ENCODE peak calls at places on chromosomes 12 and 14, in ten cellular contexts. One of them, this sample, is unnamed. For H3K9me3, the result is how much of the 10 kb centered on the place peaks cover.

GRCh38 chr14:98231210-98231609 is 1040.8 kb downstream of the BCL11B start:
- DNase-seq in psoas muscle: no peak
- DNase-seq in uterus: no peak
- DNase-seq in ovary: no peak
- DNase-seq in HCT116: no peak
- DNase-seq in spleen: no peak
- DNase-seq in GM12878: no peak
- DNase-seq in lower lobe of right lung: no peak
- DNase-seq in tibial artery: no peak
- DNase-seq in A549: no peak
- DNase-seq in this sample: no peak

GRCh38 chr14:76413106-76413961 is 37.4 kb downstream of the ESRRB start:
- DNase-seq in GM12878: no peak
- DNase-seq in A549: no peak
- DNase-seq in tibial artery: no peak
- DNase-seq in spleen: no peak
- DNase-seq in ovary: no peak
- DNase-seq in HCT116: no peak
- DNase-seq in uterus: no peak
- DNase-seq in lower lobe of right lung: no peak
- DNase-seq in psoas muscle: no peak
- DNase-seq in this sample: no peak

GRCh38 chr14:91220581-91221000 is 23.9 kb downstream of the GPR68 start:
- DNase-seq in GM12878: no peak
- DNase-seq in tibial artery: no peak
- DNase-seq in lower lobe of right lung: no peak
- DNase-seq in HCT116: no peak
- DNase-seq in A549: no peak
- DNase-seq in spleen: no peak
- DNase-seq in psoas muscle: no peak
- DNase-seq in ovary: no peak
- DNase-seq in uterus: no peak
- DNase-seq in this sample: no peak

GRCh38 chr12:11576104-11576503 is 73.4 kb upstream of the ETV6 start:
- DNase-seq in spleen: no peak
- DNase-seq in psoas muscle: no peak
- DNase-seq in uterus: no peak
- DNase-seq in GM12878: peak
- DNase-seq in ovary: no peak
- DNase-seq in A549: peak
- DNase-seq in lower lobe of right lung: no peak
- DNase-seq in tibial artery: no peak
- DNase-seq in HCT116: no peak
- DNase-seq in this sample: no peak

GRCh38 chr14:36940476-36940875 is 231.9 kb downstream of the SLC25A21 start:
- DNase-seq in HCT116: no peak
- DNase-seq in uterus: no peak
- DNase-seq in spleen: no peak
- DNase-seq in psoas muscle: no peak
- DNase-seq in GM12878: no peak
- DNase-seq in lower lobe of right lung: no peak
- DNase-seq in ovary: no peak
- DNase-seq in A549: no peak
- DNase-seq in tibial artery: no peak
- DNase-seq in this sample: no peak

GRCh38 chr12:28817524-28817923 is 331.6 kb upstream of the FAR2 start:
- DNase-seq in GM12878: no peak
- DNase-seq in ovary: no peak
- DNase-seq in tibial artery: no peak
- DNase-seq in spleen: peak
- DNase-seq in HCT116: no peak
- DNase-seq in A549: no peak
- DNase-seq in uterus: no peak
- DNase-seq in psoas muscle: no peak
- DNase-seq in lower lobe of right lung: no peak
- DNase-seq in this sample: no peak

GRCh38 chr12:2834581-2835491 is at the start of gene NRIP2:
- DNase-seq in GM12878: no peak
- DNase-seq in lower lobe of right lung: no peak
- DNase-seq in ovary: peak
- DNase-seq in spleen: no peak
- DNase-seq in A549: no peak
- DNase-seq in HCT116: no peak
- DNase-seq in tibial artery: no peak
- DNase-seq in psoas muscle: peak
- DNase-seq in uterus: peak
- DNase-seq in this sample: no peak

GRCh38 chr12:92505373-92506340 is 197.1 kb upstream of the PLEKHG7 start:
- DNase-seq in uterus: peak
- DNase-seq in lower lobe of right lung: peak
- DNase-seq in A549: no peak
- DNase-seq in HCT116: no peak
- DNase-seq in ovary: peak
- DNase-seq in spleen: peak
- DNase-seq in psoas muscle: peak
- DNase-seq in GM12878: peak
- DNase-seq in tibial artery: peak
- DNase-seq in this sample: peak

GRCh38 chr14:21049263-21049662 is 7.1 kb downstream of the RNASE7 start:
- DNase-seq in uterus: no peak
- DNase-seq in HCT116: no peak
- DNase-seq in GM12878: no peak
- DNase-seq in psoas muscle: no peak
- DNase-seq in lower lobe of right lung: no peak
- DNase-seq in spleen: no peak
- DNase-seq in A549: no peak
- DNase-seq in tibial artery: no peak
- DNase-seq in ovary: no peak
- DNase-seq in this sample: no peak

GRCh38 chr14:64198021-64198420 is 96.2 kb downstream of the ESR2 start:
- DNase-seq in A549: no peak
- DNase-seq in spleen: no peak
- DNase-seq in psoas muscle: no peak
- DNase-seq in uterus: no peak
- DNase-seq in tibial artery: no peak
- DNase-seq in ovary: no peak
- DNase-seq in lower lobe of right lung: no peak
- DNase-seq in HCT116: no peak
- DNase-seq in GM12878: no peak
- DNase-seq in this sample: no peak

GRCh38 chr12:93292213-93292612 is 85.5 kb upstream of the NUDT4 start:
- DNase-seq in HCT116: no peak
- DNase-seq in psoas muscle: no peak
- DNase-seq in tibial artery: no peak
- DNase-seq in lower lobe of right lung: no peak
- DNase-seq in spleen: no peak
- DNase-seq in uterus: no peak
- DNase-seq in GM12878: no peak
- DNase-seq in A549: no peak
- DNase-seq in ovary: no peak
- DNase-seq in this sample: no peak

GRCh38 chr14:55102141-55102547 is 26.9 kb upstream of the LGALS3 start:
- DNase-seq in tibial artery: peak
- DNase-seq in ovary: peak
- DNase-seq in lower lobe of right lung: peak
- DNase-seq in GM12878: peak
- DNase-seq in psoas muscle: peak
- DNase-seq in spleen: peak
- DNase-seq in A549: peak
- DNase-seq in HCT116: no peak
- DNase-seq in uterus: peak
- DNase-seq in this sample: peak

GRCh38 chr12:49706351-49707126 is 666 bp downstream of the FMNL3 start:
- DNase-seq in A549: no peak
- DNase-seq in ovary: peak
- DNase-seq in spleen: no peak
- DNase-seq in GM12878: no peak
- DNase-seq in tibial artery: peak
- DNase-seq in HCT116: no peak
- DNase-seq in uterus: peak
- DNase-seq in lower lobe of right lung: peak
- DNase-seq in psoas muscle: peak
- DNase-seq in this sample: peak

GRCh38 chr12:51246254-51246853 is 7.7 kb downstream of the DAZAP2 start:
- DNase-seq in GM12878: no peak
- DNase-seq in uterus: no peak
- DNase-seq in lower lobe of right lung: no peak
- DNase-seq in ovary: no peak
- DNase-seq in A549: no peak
- DNase-seq in HCT116: no peak
- DNase-seq in tibial artery: no peak
- DNase-seq in spleen: no peak
- DNase-seq in psoas muscle: no peak
- DNase-seq in this sample: no peak
- H3K9me3 ChIP-seq in GM12878: under half
- H3K9me3 ChIP-seq in uterus: under half
- H3K9me3 ChIP-seq in lower lobe of right lung: under half
- H3K9me3 ChIP-seq in ovary: under half
- H3K9me3 ChIP-seq in A549: under half
- H3K9me3 ChIP-seq in HCT116: under half
- H3K9me3 ChIP-seq in tibial artery: under half
- H3K9me3 ChIP-seq in spleen: under half
- H3K9me3 ChIP-seq in psoas muscle: under half
- H3K9me3 ChIP-seq in this sample: under half

DNA sequence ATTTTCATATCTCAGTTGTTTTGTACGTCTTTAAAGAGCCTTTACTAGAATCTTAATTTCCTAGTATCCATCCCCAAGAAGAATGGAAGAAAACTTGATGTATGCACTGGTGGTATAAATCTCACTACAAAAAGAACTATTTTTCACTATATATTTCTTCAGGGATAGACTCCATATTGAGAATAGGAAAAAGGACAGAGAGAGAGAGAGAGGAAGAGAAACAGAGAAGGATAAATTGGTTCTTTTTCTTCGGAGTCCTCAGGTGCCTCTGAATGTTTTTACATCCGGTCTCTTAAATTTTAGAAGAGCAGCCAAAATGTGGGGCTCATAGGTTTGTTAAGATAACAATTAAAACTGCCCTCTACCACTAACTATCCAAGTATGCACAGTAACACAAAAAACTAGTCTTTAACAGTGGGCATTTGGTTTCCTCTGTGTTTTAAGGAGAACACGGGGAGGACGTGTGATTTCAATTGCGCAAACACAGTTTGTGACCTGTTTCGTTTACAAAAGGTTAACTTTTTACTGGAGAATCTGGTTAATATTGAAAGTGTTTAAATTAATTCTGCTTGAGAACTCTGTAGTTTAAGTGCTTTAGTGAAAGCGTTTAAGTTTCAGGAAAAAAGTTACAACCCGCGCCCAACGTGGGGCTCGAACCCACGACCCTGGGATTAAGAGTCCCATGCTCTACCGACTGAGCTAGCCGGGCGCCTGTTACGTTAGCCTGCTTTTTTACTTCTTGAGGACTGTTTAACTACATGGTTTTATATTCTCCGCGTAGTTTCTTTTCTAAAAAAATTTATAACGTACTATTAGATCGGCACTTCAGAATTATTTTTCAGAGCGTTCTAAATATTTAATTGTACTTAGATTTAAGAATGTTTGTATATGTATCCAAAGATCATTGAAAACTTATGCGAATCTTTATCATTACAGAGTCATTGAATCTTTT is 5.1 kb upstream of the PSMA3 start:
- DNase-seq in spleen: peak
- DNase-seq in HCT116: peak
- DNase-seq in tibial artery: peak
- DNase-seq in uterus: peak
- DNase-seq in GM12878: peak
- DNase-seq in lower lobe of right lung: peak
- DNase-seq in psoas muscle: peak
- DNase-seq in ovary: peak
- DNase-seq in A549: peak
- DNase-seq in this sample: peak
- H3K27ac ChIP-seq in spleen: peak
- H3K27ac ChIP-seq in HCT116: no peak
- H3K27ac ChIP-seq in tibial artery: peak
- H3K27ac ChIP-seq in uterus: peak
- H3K27ac ChIP-seq in GM12878: peak
- H3K27ac ChIP-seq in lower lobe of right lung: peak
- H3K27ac ChIP-seq in psoas muscle: peak
- H3K27ac ChIP-seq in ovary: peak
- H3K27ac ChIP-seq in A549: peak
- H3K27ac ChIP-seq in this sample: peak

GRCh38 chr12:133124674-133125073 is 5.4 kb downstream of the ZNF891 start:
- DNase-seq in spleen: no peak
- DNase-seq in ovary: no peak
- DNase-seq in tibial artery: no peak
- DNase-seq in HCT116: no peak
- DNase-seq in uterus: no peak
- DNase-seq in A549: no peak
- DNase-seq in lower lobe of right lung: no peak
- DNase-seq in GM12878: no peak
- DNase-seq in psoas muscle: no peak
- DNase-seq in this sample: no peak
- H3K9me3 ChIP-seq in spleen: under half
- H3K9me3 ChIP-seq in ovary: half or more
- H3K9me3 ChIP-seq in tibial artery: under half
- H3K9me3 ChIP-seq in HCT116: under half
- H3K9me3 ChIP-seq in uterus: under half
- H3K9me3 ChIP-seq in A549: half or more
- H3K9me3 ChIP-seq in lower lobe of right lung: half or more
- H3K9me3 ChIP-seq in GM12878: under half
- H3K9me3 ChIP-seq in psoas muscle: half or more
- H3K9me3 ChIP-seq in this sample: half or more

DNA sequence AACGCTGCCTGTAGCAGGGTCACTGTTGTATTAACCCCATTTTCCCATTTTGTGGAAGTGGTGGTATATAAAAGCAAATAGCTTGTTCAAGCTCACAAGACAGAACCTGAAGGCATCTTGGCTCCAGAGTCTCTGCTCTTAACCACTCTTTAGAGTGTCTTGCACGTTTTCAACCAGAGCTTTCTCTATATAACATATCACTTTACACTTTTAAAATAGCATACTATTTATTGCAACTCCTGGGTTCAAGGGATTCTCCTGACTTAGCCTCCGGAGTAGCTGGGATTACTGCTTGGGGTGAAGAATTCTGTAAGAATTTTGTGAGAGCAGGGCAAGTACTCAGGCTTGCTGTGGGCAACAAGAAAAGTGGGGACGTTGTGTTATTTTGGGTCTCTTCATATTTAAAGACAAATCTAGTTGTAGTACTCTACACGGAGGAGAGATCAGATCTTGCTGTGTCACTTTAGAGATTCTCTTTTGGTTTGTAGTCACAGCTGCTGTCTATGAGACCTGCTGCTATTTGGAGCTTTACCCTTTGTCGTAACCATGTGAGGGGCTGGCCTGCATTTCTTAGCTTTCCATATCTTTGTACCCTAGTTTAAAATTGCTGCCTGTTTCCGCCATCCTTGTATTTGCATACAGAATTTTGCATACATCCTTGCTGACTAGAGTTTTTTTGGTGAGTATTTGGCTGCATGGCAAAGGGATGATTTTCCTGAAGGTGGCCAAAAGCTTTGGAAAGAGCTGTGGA is 40.7 kb downstream of the WDR20 start:
- DNase-seq in HCT116: no peak
- DNase-seq in ovary: no peak
- DNase-seq in A549: no peak
- DNase-seq in tibial artery: no peak
- DNase-seq in uterus: no peak
- DNase-seq in psoas muscle: no peak
- DNase-seq in spleen: no peak
- DNase-seq in GM12878: no peak
- DNase-seq in lower lobe of right lung: no peak
- DNase-seq in this sample: no peak
- H3K27ac ChIP-seq in HCT116: no peak
- H3K27ac ChIP-seq in ovary: no peak
- H3K27ac ChIP-seq in A549: no peak
- H3K27ac ChIP-seq in tibial artery: no peak
- H3K27ac ChIP-seq in uterus: no peak
- H3K27ac ChIP-seq in psoas muscle: peak
- H3K27ac ChIP-seq in spleen: no peak
- H3K27ac ChIP-seq in GM12878: peak
- H3K27ac ChIP-seq in lower lobe of right lung: no peak
- H3K27ac ChIP-seq in this sample: no peak